ENCODE peak calls at places on chromosome 2, in nine cellular contexts. L is prostate gland, Z is mucosa of descending colon, N is hepatocyte, E is astrocyte, C is bronchial epithelial cell, Y is cardiac muscle cell, W is astrocyte of the spinal cord, V is heart right ventricle. Q is an unnamed sample.

GRCh38 chr2:211113294-211114175 is 557.1 kb downstream of the CPS1 start:
- DNase-seq in L (no peak), Z (no peak), N (no peak), E (peak), C (no peak), Y (no peak), W (no peak), V (no peak), Q (no peak)

GRCh38 chr2:106095478-106096392 is 98.4 kb downstream of the UXS1 start:
- DNase-seq in L (no peak), Z (peak), N (no peak), E (no peak), C (no peak), Y (no peak), W (no peak), V (peak), Q (no peak)

GRCh38 chr2:211534655-211535054 is 978.3 kb downstream of the CPS1 start:
- DNase-seq in L (no peak), Z (no peak), N (no peak), E (peak), C (no peak), Y (no peak), W (no peak), V (no peak), Q (no peak)

GRCh38 chr2:66495788-66496640 is 61.1 kb downstream of the MEIS1 start:
- DNase-seq in L (peak), Z (no peak), N (peak), E (peak), C (peak), Y (peak), W (peak), V (no peak), Q (peak)

GRCh38 chr2:12717988-12718661 is 1.4 kb downstream of the TRIB2 start:
- DNase-seq in L (no peak), Z (peak), N (peak), E (no peak), C (peak), Y (peak), W (peak), V (no peak), Q (peak)

GRCh38 chr2:132426621-132427020 is 10.0 kb downstream of the GPR39 start:
- DNase-seq in L (no peak), Z (no peak), N (no peak), E (no peak), C (no peak), Y (no peak), W (no peak), V (no peak), Q (no peak)

GRCh38 chr2:143255899-143256298 is 126.7 kb downstream of the ARHGAP15 start:
- DNase-seq in L (no peak), Z (no peak), N (no peak), E (no peak), C (no peak), Y (no peak), W (no peak), V (no peak), Q (no peak)

GRCh38 chr2:37625781-37626548 is 45.5 kb downstream of the CDC42EP3 start:
- DNase-seq in L (no peak), Z (no peak), N (no peak), E (peak), C (no peak), Y (no peak), W (peak), V (no peak), Q (no peak)

GRCh38 chr2:45821558-45822271 is 170.2 kb downstream of the PRKCE start:
- DNase-seq in L (peak), Z (peak), N (peak), E (peak), C (peak), Y (peak), W (peak), V (peak), Q (peak)

GRCh38 chr2:45329045-45329677 is 281.9 kb downstream of the SRBD1 start:
- DNase-seq in L (no peak), Z (no peak), N (peak), E (peak), C (peak), Y (peak), W (peak), V (no peak), Q (peak)

GRCh38 chr2:46856336-46856735 is 59.3 kb downstream of the MCFD2 start:
- DNase-seq in L (no peak), Z (no peak), N (no peak), E (no peak), C (no peak), Y (no peak), W (no peak), V (no peak), Q (no peak)

GRCh38 chr2:95530734-95531133 is 46.2 kb upstream of the TRIM43B start:
- DNase-seq in L (no peak), Z (no peak), N (no peak), E (peak), C (peak), Y (peak), W (peak), V (no peak), Q (peak)

GRCh38 chr2:160694631-160695030 is 201.0 kb upstream of the RBMS1 start:
- DNase-seq in L (no peak), Z (peak), N (no peak), E (no peak), C (no peak), Y (no peak), W (no peak), V (no peak), Q (no peak)

GRCh38 chr2:200705305-200705985 is 106.3 kb upstream of the BZW1 start:
- DNase-seq in L (no peak), Z (no peak), N (no peak), E (peak), C (no peak), Y (peak), W (no peak), V (no peak), Q (peak)

GRCh38 chr2:15555839-15556238 is 5.3 kb downstream of the NBAS start:
- DNase-seq in L (no peak), Z (no peak), N (no peak), E (no peak), C (no peak), Y (no peak), W (no peak), V (no peak), Q (no peak)

GRCh38 chr2:74864728-74865722 is 31.1 kb downstream of the HK2 start:
- DNase-seq in L (no peak), Z (no peak), N (no peak), E (peak), C (peak), Y (peak), W (peak), V (no peak), Q (peak)

GRCh38 chr2:223700221-223700620 is 98.1 kb upstream of the SCG2 start:
- DNase-seq in L (no peak), Z (no peak), N (no peak), E (no peak), C (no peak), Y (no peak), W (no peak), V (no peak), Q (peak)

GRCh38 chr2:218734190-218734975 is 23.7 kb downstream of the TTLL4 start:
- DNase-seq in L (no peak), Z (no peak), N (no peak), E (no peak), C (peak), Y (no peak), W (no peak), V (no peak), Q (no peak)

GRCh38 chr2:64143154-64144056 is 815 bp downstream of the PELI1 start:
- DNase-seq in L (peak), Z (peak), N (peak), E (peak), C (no peak), Y (peak), W (peak), V (peak), Q (peak)

GRCh38 chr2:27653397-27653796 is 10.0 kb downstream of the SUPT7L start:
- DNase-seq in L (no peak), Z (no peak), N (no peak), E (no peak), C (peak), Y (no peak), W (peak), V (no peak), Q (no peak)

GRCh38 chr2:41966920-41967319 is 80.9 kb upstream of the PKDCC start:
- DNase-seq in L (no peak), Z (peak), N (no peak), E (no peak), C (no peak), Y (no peak), W (peak), V (peak), Q (no peak)

GRCh38 chr2:3571284-3571683 is 3.8 kb upstream of the RPS7 start:
- DNase-seq in L (no peak), Z (no peak), N (no peak), E (peak), C (no peak), Y (no peak), W (peak), V (no peak), Q (no peak)

GRCh38 chr2:48248251-48248933 is 281.6 kb upstream of the STON1 start:
- DNase-seq in L (no peak), Z (no peak), N (peak), E (peak), C (peak), Y (peak), W (peak), V (no peak), Q (peak)

GRCh38 chr2:12882393-12882792 is 165.7 kb downstream of the TRIB2 start:
- DNase-seq in L (no peak), Z (no peak), N (no peak), E (no peak), C (no peak), Y (no peak), W (no peak), V (no peak), Q (no peak)

GRCh38 chr2:143668236-143668635 is 539.0 kb downstream of the ARHGAP15 start:
- DNase-seq in L (no peak), Z (no peak), N (no peak), E (no peak), C (no peak), Y (no peak), W (no peak), V (no peak), Q (no peak)

GRCh38 chr2:99850076-99850710 is 292.2 kb downstream of the AFF3 start:
- DNase-seq in L (no peak), Z (no peak), N (peak), E (peak), C (peak), Y (no peak), W (peak), V (no peak), Q (no peak)

GRCh38 chr2:2189112-2189398 is 142.0 kb downstream of the MYT1L start:
- DNase-seq in L (no peak), Z (no peak), N (no peak), E (no peak), C (no peak), Y (no peak), W (no peak), V (no peak), Q (no peak)

GRCh38 chr2:97751752-97752151 is 38.4 kb downstream of the ZAP70 start:
- DNase-seq in L (no peak), Z (no peak), N (no peak), E (peak), C (no peak), Y (peak), W (peak), V (no peak), Q (peak)

GRCh38 chr2:12717191-12717987 is 653 bp downstream of the TRIB2 start:
- DNase-seq in L (peak), Z (peak), N (peak), E (peak), C (peak), Y (peak), W (peak), V (peak), Q (peak)

GRCh38 chr2:189580267-189580661 is 322 bp downstream of the SLC40A1 start:
- DNase-seq in L (peak), Z (peak), N (peak), E (peak), C (no peak), Y (peak), W (no peak), V (peak), Q (no peak)

GRCh38 chr2:63819765-63820717 is 21.7 kb upstream of the UGP2 start:
- DNase-seq in L (no peak), Z (no peak), N (peak), E (no peak), C (peak), Y (peak), W (no peak), V (no peak), Q (peak)

GRCh38 chr2:205087862-205088261 is 542.6 kb downstream of the PARD3B start:
- DNase-seq in L (no peak), Z (no peak), N (no peak), E (no peak), C (no peak), Y (no peak), W (no peak), V (no peak), Q (no peak)

GRCh38 chr2:176585291-176585690 is 316.0 kb downstream of the MTX2 start:
- DNase-seq in L (no peak), Z (no peak), N (no peak), E (no peak), C (no peak), Y (no peak), W (no peak), V (no peak), Q (no peak)

DNA sequence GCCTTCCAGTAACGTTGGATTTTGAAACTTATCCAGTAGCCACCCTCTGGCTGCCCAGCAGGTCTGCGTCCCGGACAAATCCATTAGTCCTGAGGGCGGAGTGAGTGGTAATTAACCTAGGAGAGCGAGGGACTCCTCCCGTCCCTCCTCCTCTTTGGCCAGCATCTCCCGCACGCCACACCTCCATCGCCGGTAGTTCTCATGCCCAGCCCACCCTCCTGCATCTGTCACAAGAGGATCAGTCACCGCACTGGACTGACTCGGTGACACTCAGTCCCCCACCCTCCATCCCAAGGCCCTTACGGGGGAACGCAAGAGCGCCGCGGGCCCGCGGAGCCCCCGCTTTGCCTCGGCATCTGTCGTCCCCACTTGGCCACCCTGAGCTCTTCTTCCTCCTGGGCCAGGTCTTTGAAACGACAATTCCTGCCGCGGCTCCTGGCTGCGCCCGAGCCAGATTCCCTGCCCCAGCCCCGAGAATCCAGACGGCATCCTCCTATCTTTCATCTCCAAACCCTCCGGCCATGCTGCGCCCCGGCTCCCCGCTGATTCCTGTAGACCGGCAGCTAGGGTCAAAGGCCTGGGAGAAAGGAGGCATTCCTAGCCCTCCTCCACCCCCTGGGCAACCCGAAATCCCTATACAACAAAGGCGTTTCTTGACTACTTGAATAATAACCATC is 77.5 kb downstream of the EIF2AK3 start:
- DNase-seq in L (no peak), Z (no peak), N (no peak), E (no peak), C (no peak), Y (no peak), W (no peak), V (no peak), Q (no peak)
- H3K4me3 ChIP-seq in L (no peak), Z (no peak), N (no peak), E (peak), C (peak), Y (no peak), W (peak), V (no peak), Q (peak)

GRCh38 chr2:233928594-233929351 is 11.6 kb downstream of the TRPM8 start:
- DNase-seq in L (no peak), Z (peak), N (peak), E (no peak), C (peak), Y (peak), W (peak), V (no peak), Q (peak)
- TF ChIP-seq CTCF in L (peak), Z (peak), N (peak), E (peak), C (peak), Y (peak), W (peak), V (peak), Q (peak)

GRCh38 chr2:11387831-11388230 is 43.4 kb upstream of the ROCK2 start:
- DNase-seq in L (peak), Z (peak), N (peak), E (no peak), C (no peak), Y (no peak), W (no peak), V (no peak), Q (no peak)
- H3K4me3 ChIP-seq in L (no peak), Z (no peak), N (no peak), E (no peak), C (no peak), Y (no peak), W (no peak), V (no peak), Q (no peak)

GRCh38 chr2:172674968-172675303 is 60.7 kb upstream of the RAPGEF4 start:
- DNase-seq in L (no peak), Z (no peak), N (no peak), E (no peak), C (no peak), Y (no peak), W (no peak), V (no peak), Q (no peak)
- TF ChIP-seq CTCF in L (no peak), Z (no peak), N (no peak), E (no peak), C (no peak), Y (no peak), W (no peak), V (peak), Q (no peak)

GRCh38 chr2:168234407-168235085 is 12.8 kb downstream of the STK39 start:
- DNase-seq in L (no peak), Z (no peak), N (no peak), E (no peak), C (no peak), Y (no peak), W (no peak), V (no peak), Q (no peak)
- H3K4me3 ChIP-seq in L (no peak), Z (no peak), N (no peak), E (no peak), C (no peak), Y (no peak), W (no peak), V (no peak), Q (no peak)

DNA sequence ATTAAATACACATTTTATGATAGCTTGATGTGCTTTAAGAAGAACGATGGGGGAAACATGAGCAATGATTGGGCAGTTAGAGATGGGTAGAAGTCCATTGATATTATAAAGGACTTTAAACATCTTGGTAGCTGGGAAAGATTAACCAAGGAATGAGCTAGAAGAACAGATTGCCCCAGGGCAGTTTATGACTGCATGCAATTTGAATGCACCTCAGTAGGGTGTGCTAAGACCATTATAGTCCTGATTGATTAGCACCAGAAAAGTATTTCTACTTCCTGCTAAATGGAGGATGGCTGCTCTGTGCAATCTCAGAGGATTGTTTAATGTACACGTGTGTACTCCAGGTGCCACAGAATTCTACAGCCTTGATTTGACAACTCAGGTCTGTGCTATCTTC is 641.9 kb downstream of the CNTNAP5 start:
- DNase-seq in L (no peak), Z (peak), N (no peak), E (no peak), C (peak), Y (no peak), W (no peak), V (no peak), Q (no peak)
- TF ChIP-seq CTCF in L (no peak), Z (no peak), N (no peak), E (no peak), C (no peak), Y (no peak), W (no peak), V (no peak), Q (no peak)

Q was measured in fibroblast of pulmonary artery.